ENCODE peak calls at places on chromosomes 13 and 19, in six cellular contexts. One of them, this sample, is unnamed.

GRCh38 chr13:45490068-45490467 is 25.3 kb downstream of the COG3 start:
- DNase-seq in fibroblast of lung: no peak
- DNase-seq in cardiac fibroblast: no peak
- DNase-seq in IMR-90: no peak
- DNase-seq in astrocyte of the spinal cord: no peak
- DNase-seq in fibroblast of mammary gland: no peak
- DNase-seq in this sample: no peak

GRCh38 chr13:112012004-112012704 is 54.8 kb upstream of the SOX1 start:
- DNase-seq in fibroblast of lung: no peak
- DNase-seq in cardiac fibroblast: no peak
- DNase-seq in IMR-90: no peak
- DNase-seq in astrocyte of the spinal cord: no peak
- DNase-seq in fibroblast of mammary gland: no peak
- DNase-seq in this sample: no peak

GRCh38 chr19:5472303-5472702 is 17.1 kb downstream of the ZNRF4 start:
- DNase-seq in fibroblast of lung: no peak
- DNase-seq in cardiac fibroblast: no peak
- DNase-seq in IMR-90: no peak
- DNase-seq in astrocyte of the spinal cord: no peak
- DNase-seq in fibroblast of mammary gland: no peak
- DNase-seq in this sample: no peak

GRCh38 chr13:34863360-34864135 is 78.5 kb upstream of the NBEA start:
- DNase-seq in fibroblast of lung: peak; percentile 95
- DNase-seq in cardiac fibroblast: peak; percentile 79
- DNase-seq in IMR-90: peak; percentile 75
- DNase-seq in astrocyte of the spinal cord: peak; percentile 69
- DNase-seq in fibroblast of mammary gland: peak; percentile 90
- DNase-seq in this sample: peak; percentile 86

GRCh38 chr19:6997679-6998445 is 23.4 kb downstream of the MBD3L2B start:
- DNase-seq in fibroblast of lung: no peak
- DNase-seq in cardiac fibroblast: peak; percentile 45
- DNase-seq in IMR-90: no peak
- DNase-seq in astrocyte of the spinal cord: no peak
- DNase-seq in fibroblast of mammary gland: peak; percentile 8
- DNase-seq in this sample: peak; percentile 3

GRCh38 chr19:2341247-2341705 is 12.8 kb downstream of the SPPL2B start:
- DNase-seq in fibroblast of lung: no peak
- DNase-seq in cardiac fibroblast: no peak
- DNase-seq in IMR-90: no peak
- DNase-seq in astrocyte of the spinal cord: no peak
- DNase-seq in fibroblast of mammary gland: no peak
- DNase-seq in this sample: no peak

GRCh38 chr13:73985789-73986188 is 148.4 kb downstream of the KLF12 start:
- DNase-seq in fibroblast of lung: no peak
- DNase-seq in cardiac fibroblast: no peak
- DNase-seq in IMR-90: no peak
- DNase-seq in astrocyte of the spinal cord: no peak
- DNase-seq in fibroblast of mammary gland: no peak
- DNase-seq in this sample: no peak

GRCh38 chr13:91767681-91768080 is 369.3 kb downstream of the GPC5 start:
- DNase-seq in fibroblast of lung: no peak
- DNase-seq in cardiac fibroblast: no peak
- DNase-seq in IMR-90: no peak
- DNase-seq in astrocyte of the spinal cord: no peak
- DNase-seq in fibroblast of mammary gland: no peak
- DNase-seq in this sample: peak; percentile 21

GRCh38 chr13:61765181-61765742 is 349.6 kb upstream of the PCDH20 start:
- DNase-seq in fibroblast of lung: no peak
- DNase-seq in cardiac fibroblast: no peak
- DNase-seq in IMR-90: no peak
- DNase-seq in astrocyte of the spinal cord: no peak
- DNase-seq in fibroblast of mammary gland: no peak
- DNase-seq in this sample: no peak

GRCh38 chr13:114194853-114195252 is 15.8 kb downstream of the CFAP97D2 start:
- DNase-seq in fibroblast of lung: no peak
- DNase-seq in cardiac fibroblast: no peak
- DNase-seq in IMR-90: no peak
- DNase-seq in astrocyte of the spinal cord: no peak
- DNase-seq in fibroblast of mammary gland: no peak
- DNase-seq in this sample: no peak

GRCh38 chr13:35389535-35389934 is 87.0 kb downstream of the MAB21L1 start:
- DNase-seq in fibroblast of lung: no peak
- DNase-seq in cardiac fibroblast: no peak
- DNase-seq in IMR-90: no peak
- DNase-seq in astrocyte of the spinal cord: no peak
- DNase-seq in fibroblast of mammary gland: no peak
- DNase-seq in this sample: no peak

GRCh38 chr19:8120636-8121480 is 28.5 kb downstream of the FBN3 start:
- DNase-seq in fibroblast of lung: no peak
- DNase-seq in cardiac fibroblast: no peak
- DNase-seq in IMR-90: no peak
- DNase-seq in astrocyte of the spinal cord: no peak
- DNase-seq in fibroblast of mammary gland: no peak
- DNase-seq in this sample: no peak

GRCh38 chr19:3655402-3656072 is 28.9 kb upstream of the CACTIN start:
- DNase-seq in fibroblast of lung: peak; percentile 96
- DNase-seq in cardiac fibroblast: peak; percentile 91
- DNase-seq in IMR-90: peak; percentile 95
- DNase-seq in astrocyte of the spinal cord: peak; percentile 94
- DNase-seq in fibroblast of mammary gland: peak; percentile 94
- DNase-seq in this sample: peak; percentile 85

GRCh38 chr19:38853214-38853613 is 3.4 kb upstream of the HNRNPL start:
- DNase-seq in fibroblast of lung: no peak
- DNase-seq in cardiac fibroblast: no peak
- DNase-seq in IMR-90: no peak
- DNase-seq in astrocyte of the spinal cord: no peak
- DNase-seq in fibroblast of mammary gland: no peak
- DNase-seq in this sample: no peak

GRCh38 chr19:57708641-57709354 is at the start of gene ZNF154:
- DNase-seq in fibroblast of lung: peak; percentile 79
- DNase-seq in cardiac fibroblast: peak; percentile 68
- DNase-seq in IMR-90: peak; percentile 67
- DNase-seq in astrocyte of the spinal cord: peak; percentile 77
- DNase-seq in fibroblast of mammary gland: peak; percentile 50
- DNase-seq in this sample: peak; percentile 86

GRCh38 chr13:59584902-59585670 is 578.6 kb downstream of the DIAPH3 start:
- DNase-seq in fibroblast of lung: no peak
- DNase-seq in cardiac fibroblast: no peak
- DNase-seq in IMR-90: no peak
- DNase-seq in astrocyte of the spinal cord: no peak
- DNase-seq in fibroblast of mammary gland: no peak
- DNase-seq in this sample: no peak

GRCh38 chr19:2952953-2953481 is 8.2 kb upstream of the ZNF77 start:
- DNase-seq in fibroblast of lung: peak; percentile 19
- DNase-seq in cardiac fibroblast: no peak
- DNase-seq in IMR-90: no peak
- DNase-seq in astrocyte of the spinal cord: no peak
- DNase-seq in fibroblast of mammary gland: peak; percentile 38
- DNase-seq in this sample: peak; percentile 33

GRCh38 chr13:44934724-44935123 is 54.5 kb downstream of the NUFIP1 start:
- DNase-seq in fibroblast of lung: peak; percentile 88
- DNase-seq in cardiac fibroblast: peak; percentile 87
- DNase-seq in IMR-90: peak; percentile 67
- DNase-seq in astrocyte of the spinal cord: peak; percentile 65
- DNase-seq in fibroblast of mammary gland: peak; percentile 80
- DNase-seq in this sample: peak; percentile 82

GRCh38 chr13:52096062-52096461 is 32.8 kb downstream of the NEK5 start:
- DNase-seq in fibroblast of lung: no peak
- DNase-seq in cardiac fibroblast: no peak
- DNase-seq in IMR-90: no peak
- DNase-seq in astrocyte of the spinal cord: no peak
- DNase-seq in fibroblast of mammary gland: no peak
- DNase-seq in this sample: no peak

GRCh38 chr19:14540741-14541525 is 11.5 kb downstream of the TECR start:
- DNase-seq in fibroblast of lung: no peak
- DNase-seq in cardiac fibroblast: no peak
- DNase-seq in IMR-90: no peak
- DNase-seq in astrocyte of the spinal cord: no peak
- DNase-seq in fibroblast of mammary gland: no peak
- DNase-seq in this sample: no peak

GRCh38 chr19:14542721-14543328 is 13.4 kb downstream of the TECR start:
- DNase-seq in fibroblast of lung: peak; percentile 32
- DNase-seq in cardiac fibroblast: no peak
- DNase-seq in IMR-90: no peak
- DNase-seq in astrocyte of the spinal cord: no peak
- DNase-seq in fibroblast of mammary gland: peak; percentile 65
- DNase-seq in this sample: peak; percentile 30

GRCh38 chr19:14533450-14533849 is 4.1 kb downstream of the TECR start:
- DNase-seq in fibroblast of lung: no peak
- DNase-seq in cardiac fibroblast: no peak
- DNase-seq in IMR-90: no peak
- DNase-seq in astrocyte of the spinal cord: no peak
- DNase-seq in fibroblast of mammary gland: no peak
- DNase-seq in this sample: no peak

DNA sequence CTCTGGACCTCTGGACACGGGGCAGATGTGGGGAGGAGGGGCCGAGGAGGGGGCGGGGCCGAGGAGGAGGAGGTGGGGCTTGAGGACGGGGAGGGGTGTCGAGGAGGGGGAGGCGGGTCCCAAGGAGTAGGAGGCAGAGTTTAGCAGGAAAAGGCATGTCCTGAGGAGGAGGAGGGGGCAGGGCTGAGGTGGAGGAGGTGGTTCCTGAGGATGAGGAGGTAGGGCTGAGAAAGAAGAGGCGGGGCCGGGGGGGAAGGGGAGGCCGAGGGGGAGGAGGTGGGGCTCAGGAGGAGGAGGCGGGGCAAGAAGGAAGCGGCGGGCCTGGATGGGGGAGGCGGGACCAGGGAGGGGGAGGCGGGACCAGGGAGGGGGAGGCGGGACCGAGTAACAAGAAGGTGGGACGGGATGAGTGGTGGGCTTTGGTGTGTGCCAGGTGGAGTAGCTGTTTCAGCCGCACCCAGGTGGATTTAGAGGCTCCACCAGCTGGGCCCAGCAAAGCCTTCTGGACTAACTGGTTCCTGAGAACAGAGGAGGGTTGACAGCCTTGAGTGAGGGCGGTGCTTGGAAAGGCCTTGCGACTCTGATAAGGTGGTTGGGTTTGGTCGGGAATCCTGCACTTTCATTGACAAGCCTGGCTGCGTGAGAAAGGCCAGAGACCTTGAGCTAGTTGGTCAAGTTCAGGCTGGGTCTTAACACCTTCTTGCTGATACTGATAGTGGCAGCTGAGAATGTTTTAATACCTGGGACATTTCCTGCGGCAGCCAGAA is 7.7 kb downstream of the TECR start:
- DNase-seq in fibroblast of lung: peak; percentile 43
- DNase-seq in cardiac fibroblast: peak; percentile 59
- DNase-seq in IMR-90: no peak
- DNase-seq in astrocyte of the spinal cord: no peak
- DNase-seq in fibroblast of mammary gland: peak; percentile 68
- DNase-seq in this sample: peak; percentile 82
- H3K4me3 ChIP-seq in fibroblast of lung: no peak overlapping the region
- H3K4me3 ChIP-seq in cardiac fibroblast: no peak overlapping the region
- H3K4me3 ChIP-seq in IMR-90: no peak overlapping the region
- H3K4me3 ChIP-seq in astrocyte of the spinal cord: no peak overlapping the region
- H3K4me3 ChIP-seq in fibroblast of mammary gland: no peak overlapping the region
- H3K4me3 ChIP-seq in this sample: peak overlapping the region; percentile 17

DNA sequence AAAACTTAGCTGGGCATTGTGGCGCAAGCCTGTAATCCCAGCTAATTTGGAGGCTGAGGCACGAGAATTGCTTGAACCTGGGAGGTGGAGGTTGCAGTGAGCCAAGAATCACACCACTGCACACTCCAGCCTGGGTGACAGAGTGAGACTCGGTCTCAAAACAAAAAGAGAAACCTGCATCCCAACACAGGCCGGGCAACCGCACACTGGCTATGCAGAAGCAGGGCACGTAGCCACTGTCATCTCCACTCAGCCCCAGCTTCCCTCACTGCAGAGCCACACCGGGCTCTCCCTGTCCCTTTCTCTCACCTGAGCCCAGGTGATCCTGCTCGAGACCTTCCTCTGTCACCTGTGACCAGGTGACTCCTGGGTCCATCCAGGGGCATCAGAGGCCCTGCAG is 11.7 kb downstream of the ELL start:
- DNase-seq in fibroblast of lung: no peak
- DNase-seq in cardiac fibroblast: no peak
- DNase-seq in IMR-90: no peak
- DNase-seq in astrocyte of the spinal cord: no peak
- DNase-seq in fibroblast of mammary gland: no peak
- DNase-seq in this sample: no peak
- TF ChIP-seq CTCF in fibroblast of lung: no peak
- TF ChIP-seq CTCF in cardiac fibroblast: no peak
- TF ChIP-seq CTCF in IMR-90: no peak
- TF ChIP-seq CTCF in astrocyte of the spinal cord: no peak
- TF ChIP-seq CTCF in fibroblast of mammary gland: no peak
- TF ChIP-seq CTCF in this sample: no peak

GRCh38 chr13:77478645-77478997 is 56.9 kb upstream of the SCEL start:
- DNase-seq in fibroblast of lung: no peak
- DNase-seq in cardiac fibroblast: no peak
- DNase-seq in IMR-90: no peak
- DNase-seq in astrocyte of the spinal cord: no peak
- DNase-seq in fibroblast of mammary gland: no peak
- DNase-seq in this sample: no peak
- H3K4me3 ChIP-seq in fibroblast of lung: peak overlapping the region; percentile 58
- H3K4me3 ChIP-seq in cardiac fibroblast: no peak overlapping the region
- H3K4me3 ChIP-seq in IMR-90: no peak overlapping the region
- H3K4me3 ChIP-seq in astrocyte of the spinal cord: peak overlapping the region; percentile 58
- H3K4me3 ChIP-seq in fibroblast of mammary gland: peak overlapping the region; percentile 52
- H3K4me3 ChIP-seq in this sample: no peak overlapping the region

GRCh38 chr13:48542581-48543341 is 9.9 kb upstream of the RCBTB2 start:
- DNase-seq in fibroblast of lung: peak; percentile 16
- DNase-seq in cardiac fibroblast: peak; percentile 21
- DNase-seq in IMR-90: peak; percentile 16
- DNase-seq in astrocyte of the spinal cord: no peak
- DNase-seq in fibroblast of mammary gland: peak; percentile 20
- DNase-seq in this sample: peak; percentile 59
- TF ChIP-seq CTCF in fibroblast of lung: no peak
- TF ChIP-seq CTCF in cardiac fibroblast: peak; percentile 5
- TF ChIP-seq CTCF in IMR-90: no peak
- TF ChIP-seq CTCF in astrocyte of the spinal cord: peak; percentile 1
- TF ChIP-seq CTCF in fibroblast of mammary gland: no peak
- TF ChIP-seq CTCF in this sample: peak; percentile 26

GRCh38 chr13:97352815-97353214 is 81.2 kb upstream of the RAP2A start:
- DNase-seq in fibroblast of lung: no peak
- DNase-seq in cardiac fibroblast: no peak
- DNase-seq in IMR-90: no peak
- DNase-seq in astrocyte of the spinal cord: no peak
- DNase-seq in fibroblast of mammary gland: no peak
- DNase-seq in this sample: no peak
- H3K4me3 ChIP-seq in fibroblast of lung: no peak overlapping the region
- H3K4me3 ChIP-seq in cardiac fibroblast: no peak overlapping the region
- H3K4me3 ChIP-seq in IMR-90: no peak overlapping the region
- H3K4me3 ChIP-seq in astrocyte of the spinal cord: no peak overlapping the region
- H3K4me3 ChIP-seq in fibroblast of mammary gland: no peak overlapping the region
- H3K4me3 ChIP-seq in this sample: no peak overlapping the region

DNA sequence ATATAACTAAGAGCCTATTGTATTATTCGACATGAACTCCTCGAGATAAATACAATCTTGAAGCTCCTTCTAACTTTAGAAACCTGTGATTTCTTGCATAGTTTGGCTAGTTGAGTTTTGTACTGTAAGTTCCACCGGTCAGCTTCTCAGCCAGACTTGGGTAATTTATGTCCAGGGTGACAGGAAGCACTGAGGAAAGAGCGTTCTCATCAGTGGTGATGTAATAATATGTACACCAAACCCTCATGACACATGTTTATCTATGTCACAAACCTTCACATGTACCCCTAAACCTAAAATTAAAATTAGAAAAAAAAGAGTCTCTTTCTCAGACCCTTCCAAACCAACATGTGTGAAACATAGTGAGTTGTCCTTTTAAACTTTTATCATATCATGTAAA is 205.7 kb downstream of the KCNRG start:
- DNase-seq in fibroblast of lung: no peak
- DNase-seq in cardiac fibroblast: peak; percentile 42
- DNase-seq in IMR-90: no peak
- DNase-seq in astrocyte of the spinal cord: no peak
- DNase-seq in fibroblast of mammary gland: peak; percentile 68
- DNase-seq in this sample: peak; percentile 27
- TF ChIP-seq CTCF in fibroblast of lung: no peak
- TF ChIP-seq CTCF in cardiac fibroblast: no peak
- TF ChIP-seq CTCF in IMR-90: no peak
- TF ChIP-seq CTCF in astrocyte of the spinal cord: no peak
- TF ChIP-seq CTCF in fibroblast of mammary gland: no peak
- TF ChIP-seq CTCF in this sample: no peak